ENCODE peak calls at places on chromosomes 1 and 21, in eight cellular contexts. One of them, this sample, is unnamed.

GRCh38 chr1:39082811-39083576 is 56.8 kb downstream of the NDUFS5 start:
- DNase-seq in heart right ventricle: no peak
- DNase-seq in RWPE1: no peak
- DNase-seq in prostate gland: no peak
- DNase-seq in transverse colon: no peak
- DNase-seq in stomach: no peak
- DNase-seq in aorta: peak; percentile 30
- DNase-seq in left ventricle myocardium inferior: no peak
- DNase-seq in this sample: no peak

GRCh38 chr1:1627261-1627841 is 4.6 kb upstream of the MMP23B start:
- DNase-seq in heart right ventricle: no peak
- DNase-seq in RWPE1: no peak
- DNase-seq in prostate gland: no peak
- DNase-seq in transverse colon: peak; percentile 88
- DNase-seq in stomach: peak; percentile 70
- DNase-seq in aorta: peak; percentile 72
- DNase-seq in left ventricle myocardium inferior: no peak
- DNase-seq in this sample: no peak

GRCh38 chr1:40799351-40799867 is 15.8 kb downstream of the KCNQ4 start:
- DNase-seq in heart right ventricle: peak; percentile 29
- DNase-seq in RWPE1: no peak
- DNase-seq in prostate gland: no peak
- DNase-seq in transverse colon: no peak
- DNase-seq in stomach: peak; percentile 77
- DNase-seq in aorta: peak; percentile 81
- DNase-seq in left ventricle myocardium inferior: no peak
- DNase-seq in this sample: no peak

GRCh38 chr21:27134513-27134912 is 167.6 kb upstream of the ADAMTS5 start:
- DNase-seq in heart right ventricle: no peak
- DNase-seq in RWPE1: no peak
- DNase-seq in prostate gland: no peak
- DNase-seq in transverse colon: no peak
- DNase-seq in stomach: no peak
- DNase-seq in aorta: no peak
- DNase-seq in left ventricle myocardium inferior: no peak
- DNase-seq in this sample: no peak

GRCh38 chr1:156126701-156127534 is 12.4 kb downstream of the LMNA start:
- DNase-seq in heart right ventricle: no peak
- DNase-seq in RWPE1: no peak
- DNase-seq in prostate gland: no peak
- DNase-seq in transverse colon: peak; percentile 70
- DNase-seq in stomach: peak; percentile 47
- DNase-seq in aorta: peak; percentile 90
- DNase-seq in left ventricle myocardium inferior: peak; percentile 41
- DNase-seq in this sample: no peak

GRCh38 chr1:112849967-112850641 is 105.9 kb downstream of the SLC16A1 start:
- DNase-seq in heart right ventricle: no peak
- DNase-seq in RWPE1: no peak
- DNase-seq in prostate gland: no peak
- DNase-seq in transverse colon: no peak
- DNase-seq in stomach: no peak
- DNase-seq in aorta: no peak
- DNase-seq in left ventricle myocardium inferior: no peak
- DNase-seq in this sample: peak; percentile 34

GRCh38 chr1:61618755-61619154 is 106.2 kb downstream of the TM2D1 start:
- DNase-seq in heart right ventricle: no peak
- DNase-seq in RWPE1: no peak
- DNase-seq in prostate gland: no peak
- DNase-seq in transverse colon: no peak
- DNase-seq in stomach: no peak
- DNase-seq in aorta: no peak
- DNase-seq in left ventricle myocardium inferior: no peak
- DNase-seq in this sample: no peak

GRCh38 chr1:107153033-107153432 is 12.2 kb downstream of the NTNG1 start:
- DNase-seq in heart right ventricle: no peak
- DNase-seq in RWPE1: peak; percentile 57
- DNase-seq in prostate gland: no peak
- DNase-seq in transverse colon: no peak
- DNase-seq in stomach: no peak
- DNase-seq in aorta: no peak
- DNase-seq in left ventricle myocardium inferior: no peak
- DNase-seq in this sample: no peak

GRCh38 chr1:27556781-27557595 is 47.0 kb downstream of the AHDC1 start:
- DNase-seq in heart right ventricle: peak; percentile 96
- DNase-seq in RWPE1: peak; percentile 95
- DNase-seq in prostate gland: peak; percentile 87
- DNase-seq in transverse colon: peak; percentile 92
- DNase-seq in stomach: peak; percentile 89
- DNase-seq in aorta: peak; percentile 98
- DNase-seq in left ventricle myocardium inferior: peak; percentile 94
- DNase-seq in this sample: peak; percentile 33

GRCh38 chr1:154987326-154987725 is 4.2 kb downstream of the FLAD1 start:
- DNase-seq in heart right ventricle: no peak
- DNase-seq in RWPE1: no peak
- DNase-seq in prostate gland: no peak
- DNase-seq in transverse colon: no peak
- DNase-seq in stomach: no peak
- DNase-seq in aorta: no peak
- DNase-seq in left ventricle myocardium inferior: no peak
- DNase-seq in this sample: no peak

GRCh38 chr1:202145325-202146140 is 996 bp upstream of the ARL8A start:
- DNase-seq in heart right ventricle: no peak
- DNase-seq in RWPE1: peak; percentile 51
- DNase-seq in prostate gland: no peak
- DNase-seq in transverse colon: no peak
- DNase-seq in stomach: no peak
- DNase-seq in aorta: no peak
- DNase-seq in left ventricle myocardium inferior: no peak
- DNase-seq in this sample: no peak

GRCh38 chr1:42456010-42456753 is at the start of the genes PPCS and ZMYND12:
- DNase-seq in heart right ventricle: peak; percentile 93
- DNase-seq in RWPE1: peak; percentile 78
- DNase-seq in prostate gland: peak; percentile 83
- DNase-seq in transverse colon: peak; percentile 90
- DNase-seq in stomach: peak; percentile 93
- DNase-seq in aorta: peak; percentile 94
- DNase-seq in left ventricle myocardium inferior: peak; percentile 87
- DNase-seq in this sample: peak; percentile 74

GRCh38 chr1:52665173-52666020 is 32.4 kb downstream of the SHISAL2A start:
- DNase-seq in heart right ventricle: no peak
- DNase-seq in RWPE1: peak; percentile 69
- DNase-seq in prostate gland: no peak
- DNase-seq in transverse colon: no peak
- DNase-seq in stomach: no peak
- DNase-seq in aorta: no peak
- DNase-seq in left ventricle myocardium inferior: no peak
- DNase-seq in this sample: no peak

GRCh38 chr1:240619901-240620621 is 8.1 kb upstream of the GREM2 start:
- DNase-seq in heart right ventricle: no peak
- DNase-seq in RWPE1: no peak
- DNase-seq in prostate gland: no peak
- DNase-seq in transverse colon: no peak
- DNase-seq in stomach: no peak
- DNase-seq in aorta: no peak
- DNase-seq in left ventricle myocardium inferior: no peak
- DNase-seq in this sample: no peak

GRCh38 chr1:168923521-168924136 is 182.9 kb upstream of the ATP1B1 start:
- DNase-seq in heart right ventricle: no peak
- DNase-seq in RWPE1: no peak
- DNase-seq in prostate gland: no peak
- DNase-seq in transverse colon: no peak
- DNase-seq in stomach: no peak
- DNase-seq in aorta: no peak
- DNase-seq in left ventricle myocardium inferior: no peak
- DNase-seq in this sample: no peak

GRCh38 chr1:33261344-33261743 is 5.1 kb downstream of the ZNF362 start:
- DNase-seq in heart right ventricle: no peak
- DNase-seq in RWPE1: no peak
- DNase-seq in prostate gland: no peak
- DNase-seq in transverse colon: no peak
- DNase-seq in stomach: no peak
- DNase-seq in aorta: peak; percentile 25
- DNase-seq in left ventricle myocardium inferior: no peak
- DNase-seq in this sample: no peak

GRCh38 chr1:228902781-228903572 is 167.7 kb downstream of the RHOU start:
- DNase-seq in heart right ventricle: peak; percentile 78
- DNase-seq in RWPE1: peak; percentile 89
- DNase-seq in prostate gland: peak; percentile 96
- DNase-seq in transverse colon: peak; percentile 85
- DNase-seq in stomach: peak; percentile 89
- DNase-seq in aorta: peak; percentile 93
- DNase-seq in left ventricle myocardium inferior: peak; percentile 64
- DNase-seq in this sample: peak; percentile 57

GRCh38 chr1:209787551-209787950 is 3.2 kb upstream of the C1orf74 start:
- DNase-seq in heart right ventricle: peak; percentile 58
- DNase-seq in RWPE1: no peak
- DNase-seq in prostate gland: peak; percentile 92
- DNase-seq in transverse colon: peak; percentile 54
- DNase-seq in stomach: peak; percentile 80
- DNase-seq in aorta: no peak
- DNase-seq in left ventricle myocardium inferior: no peak
- DNase-seq in this sample: no peak

GRCh38 chr1:205326812-205327466 is 5.4 kb upstream of the NUAK2 start:
- DNase-seq in heart right ventricle: no peak
- DNase-seq in RWPE1: no peak
- DNase-seq in prostate gland: no peak
- DNase-seq in transverse colon: no peak
- DNase-seq in stomach: no peak
- DNase-seq in aorta: no peak
- DNase-seq in left ventricle myocardium inferior: no peak
- DNase-seq in this sample: no peak

GRCh38 chr1:184075040-184076029 is 23.8 kb downstream of the TSEN15 start:
- DNase-seq in heart right ventricle: peak; percentile 67
- DNase-seq in RWPE1: peak; percentile 34
- DNase-seq in prostate gland: peak; percentile 46
- DNase-seq in transverse colon: peak; percentile 15
- DNase-seq in stomach: no peak
- DNase-seq in aorta: no peak
- DNase-seq in left ventricle myocardium inferior: no peak
- DNase-seq in this sample: no peak

GRCh38 chr1:33454646-33455282 is 17.7 kb upstream of the ZSCAN20 start:
- DNase-seq in heart right ventricle: no peak
- DNase-seq in RWPE1: no peak
- DNase-seq in prostate gland: no peak
- DNase-seq in transverse colon: no peak
- DNase-seq in stomach: no peak
- DNase-seq in aorta: no peak
- DNase-seq in left ventricle myocardium inferior: no peak
- DNase-seq in this sample: no peak

DNA sequence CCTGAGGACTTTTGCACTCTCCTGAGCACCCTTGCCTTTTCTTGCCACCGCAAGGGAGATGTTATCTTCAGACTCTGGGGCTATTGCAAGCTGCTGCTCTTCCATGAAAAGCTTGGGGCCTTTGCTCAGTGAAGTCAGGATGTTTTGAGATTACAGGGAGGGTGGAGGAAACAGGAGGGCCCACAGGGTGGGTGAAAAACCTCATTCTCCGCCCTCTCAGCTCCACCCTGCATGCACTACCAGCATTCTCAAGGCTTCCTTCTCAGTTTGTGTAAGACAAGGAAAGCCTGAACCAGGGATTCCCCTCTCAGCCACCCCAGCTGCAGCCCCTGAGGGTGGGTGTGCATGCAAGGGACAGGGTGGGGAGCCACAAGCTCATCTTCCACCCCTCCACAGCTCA is 25.8 kb upstream of the ZNF648 start:
- DNase-seq in heart right ventricle: no peak
- DNase-seq in RWPE1: no peak
- DNase-seq in prostate gland: no peak
- DNase-seq in transverse colon: no peak
- DNase-seq in stomach: no peak
- DNase-seq in aorta: no peak
- DNase-seq in left ventricle myocardium inferior: no peak
- DNase-seq in this sample: no peak
- H3K27ac ChIP-seq in heart right ventricle: no peak overlapping the region
- H3K27ac ChIP-seq in RWPE1: peak overlapping the region; percentile 87
- H3K27ac ChIP-seq in prostate gland: no peak overlapping the region
- H3K27ac ChIP-seq in transverse colon: no peak overlapping the region
- H3K27ac ChIP-seq in stomach: peak overlapping the region; percentile 36
- H3K27ac ChIP-seq in aorta: no peak overlapping the region
- H3K27ac ChIP-seq in left ventricle myocardium inferior: no peak overlapping the region
- H3K27ac ChIP-seq in this sample: no peak overlapping the region

GRCh38 chr1:63367218-63368103 is at the start of gene ALG6:
- DNase-seq in heart right ventricle: peak; percentile 92
- DNase-seq in RWPE1: peak; percentile 96
- DNase-seq in prostate gland: peak; percentile 90
- DNase-seq in transverse colon: peak; percentile 95
- DNase-seq in stomach: peak; percentile 97
- DNase-seq in aorta: peak; percentile 98
- DNase-seq in left ventricle myocardium inferior: peak; percentile 95
- DNase-seq in this sample: peak; percentile 78

GRCh38 chr1:63362578-63362977 is 4.8 kb upstream of the ALG6 start:
- DNase-seq in heart right ventricle: no peak
- DNase-seq in RWPE1: no peak
- DNase-seq in prostate gland: no peak
- DNase-seq in transverse colon: no peak
- DNase-seq in stomach: no peak
- DNase-seq in aorta: no peak
- DNase-seq in left ventricle myocardium inferior: no peak
- DNase-seq in this sample: no peak

GRCh38 chr1:63366915-63367217 is 561 bp upstream of the ALG6 start:
- DNase-seq in heart right ventricle: no peak
- DNase-seq in RWPE1: no peak
- DNase-seq in prostate gland: no peak
- DNase-seq in transverse colon: no peak
- DNase-seq in stomach: no peak
- DNase-seq in aorta: no peak
- DNase-seq in left ventricle myocardium inferior: no peak
- DNase-seq in this sample: no peak

GRCh38 chr1:63363014-63363413 is 4.4 kb upstream of the ALG6 start:
- DNase-seq in heart right ventricle: no peak
- DNase-seq in RWPE1: no peak
- DNase-seq in prostate gland: no peak
- DNase-seq in transverse colon: no peak
- DNase-seq in stomach: no peak
- DNase-seq in aorta: no peak
- DNase-seq in left ventricle myocardium inferior: no peak
- DNase-seq in this sample: no peak

GRCh38 chr1:63368131-63368530 is 704 bp downstream of the ALG6 start:
- DNase-seq in heart right ventricle: no peak
- DNase-seq in RWPE1: peak; percentile 13
- DNase-seq in prostate gland: no peak
- DNase-seq in transverse colon: no peak
- DNase-seq in stomach: no peak
- DNase-seq in aorta: no peak
- DNase-seq in left ventricle myocardium inferior: no peak
- DNase-seq in this sample: no peak
- H3K27ac ChIP-seq in heart right ventricle: peak overlapping the region; percentile 83
- H3K27ac ChIP-seq in RWPE1: peak overlapping the region; percentile 82
- H3K27ac ChIP-seq in prostate gland: peak overlapping the region; percentile 85
- H3K27ac ChIP-seq in transverse colon: peak overlapping the region; percentile 87
- H3K27ac ChIP-seq in stomach: peak overlapping the region; percentile 89
- H3K27ac ChIP-seq in aorta: peak overlapping the region; percentile 45
- H3K27ac ChIP-seq in left ventricle myocardium inferior: peak overlapping the region; percentile 86
- H3K27ac ChIP-seq in this sample: peak overlapping the region; percentile 79

GRCh38 chr1:161721738-161722343 is 497 bp downstream of the FCRLB start:
- DNase-seq in heart right ventricle: no peak
- DNase-seq in RWPE1: peak; percentile 43
- DNase-seq in prostate gland: no peak
- DNase-seq in transverse colon: no peak
- DNase-seq in stomach: no peak
- DNase-seq in aorta: no peak
- DNase-seq in left ventricle myocardium inferior: no peak
- DNase-seq in this sample: no peak
- H3K27ac ChIP-seq in heart right ventricle: no peak overlapping the region
- H3K27ac ChIP-seq in RWPE1: no peak overlapping the region
- H3K27ac ChIP-seq in prostate gland: no peak overlapping the region
- H3K27ac ChIP-seq in transverse colon: no peak overlapping the region
- H3K27ac ChIP-seq in stomach: no peak overlapping the region
- H3K27ac ChIP-seq in aorta: no peak overlapping the region
- H3K27ac ChIP-seq in left ventricle myocardium inferior: no peak overlapping the region
- H3K27ac ChIP-seq in this sample: no peak overlapping the region

GRCh38 chr1:46677339-46677738 is 5.7 kb downstream of the TEX38 start:
- DNase-seq in heart right ventricle: no peak
- DNase-seq in RWPE1: no peak
- DNase-seq in prostate gland: no peak
- DNase-seq in transverse colon: no peak
- DNase-seq in stomach: no peak
- DNase-seq in aorta: no peak
- DNase-seq in left ventricle myocardium inferior: no peak
- DNase-seq in this sample: no peak
- H3K27ac ChIP-seq in heart right ventricle: no peak overlapping the region
- H3K27ac ChIP-seq in RWPE1: no peak overlapping the region
- H3K27ac ChIP-seq in prostate gland: no peak overlapping the region
- H3K27ac ChIP-seq in transverse colon: no peak overlapping the region
- H3K27ac ChIP-seq in stomach: no peak overlapping the region
- H3K27ac ChIP-seq in aorta: no peak overlapping the region
- H3K27ac ChIP-seq in left ventricle myocardium inferior: no peak overlapping the region
- H3K27ac ChIP-seq in this sample: no peak overlapping the region

This sample was measured in substantia nigra.